ENCODE peak calls at places on chromosomes 4 and X, in four cellular contexts. P is tibial artery, M is endothelial cell, Z is mammary epithelial cell. Y is an unnamed sample.

GRCh38 chrX:50814701-50815476 is 895 bp upstream of the SHROOM4 start:
- DNase-seq in Z (peak), P (peak), M (no peak), Y (no peak)

GRCh38 chr4:31175242-31175910 is 455.2 kb downstream of the PCDH7 start:
- DNase-seq in M (no peak), P (no peak), Z (peak), Y (no peak)

GRCh38 chrX:20521245-20521644 is 254.5 kb upstream of the RPS6KA3 start:
- DNase-seq in Z (peak), P (no peak), M (no peak), Y (no peak)

GRCh38 chr4:145524535-145524934 is 42.9 kb downstream of the SMAD1 start:
- DNase-seq in Z (no peak), P (no peak), M (no peak), Y (no peak)

GRCh38 chr4:183335369-183335940 is 13.2 kb upstream of the CLDN24 start:
- DNase-seq in M (no peak), P (no peak), Z (peak), Y (no peak)

GRCh38 chr4:8272472-8273428 is 3.2 kb downstream of the HTRA3 start:
- DNase-seq in P (no peak), M (no peak), Z (no peak), Y (no peak)

GRCh38 chrX:130246084-130246483 is 22.6 kb downstream of the ZNF280C start:
- DNase-seq in M (no peak), Z (no peak), P (no peak), Y (no peak)

GRCh38 chr4:101337688-101338087 is 9.6 kb downstream of the PPP3CA start:
- DNase-seq in Z (peak), M (no peak), P (no peak), Y (no peak)

GRCh38 chrX:11109968-11110367 is 1.2 kb upstream of the HCCS start:
- DNase-seq in M (no peak), P (no peak), Z (no peak), Y (no peak)

GRCh38 chrX:53312946-53313745 is 31.8 kb upstream of the IQSEC2 start:
- DNase-seq in Z (peak), M (peak), P (peak), Y (peak)

GRCh38 chrX:139120760-139121159 is 409.2 kb upstream of the FGF13 start:
- DNase-seq in M (no peak), P (no peak), Z (peak), Y (no peak)

GRCh38 chr4:150315691-150316090 is 237.4 kb downstream of the DCLK2 start:
- DNase-seq in Z (no peak), P (no peak), M (no peak), Y (no peak)

GRCh38 chr4:60682901-60683300 is 517.2 kb upstream of the ADGRL3 start:
- DNase-seq in M (no peak), Z (no peak), P (no peak), Y (no peak)

GRCh38 chr4:80986021-80986420 is 44.5 kb upstream of the BMP3 start:
- DNase-seq in Z (no peak), P (no peak), M (no peak), Y (no peak)

GRCh38 chrX:66163849-66164401 is at the start of gene HEPH:
- DNase-seq in M (peak), Z (peak), P (no peak), Y (peak)

GRCh38 chr4:63919636-63920365 is 489.4 kb downstream of the TECRL start:
- DNase-seq in Z (no peak), P (no peak), M (no peak), Y (no peak)

GRCh38 chr4:146976145-146976544 is 30.5 kb upstream of the TTC29 start:
- DNase-seq in P (no peak), M (no peak), Z (no peak), Y (no peak)

GRCh38 chrX:67607436-67607835 is 63.6 kb downstream of the AR start:
- DNase-seq in M (no peak), P (no peak), Z (no peak), Y (no peak)

GRCh38 chrX:149569770-149570169 is 17.5 kb downstream of the MAGEA9B start:
- DNase-seq in M (no peak), P (no peak), Z (no peak), Y (no peak)

GRCh38 chrX:108468486-108468885 is 28.8 kb downstream of the COL4A5 start:
- DNase-seq in M (no peak), Z (no peak), P (no peak), Y (no peak)

GRCh38 chr4:186819357-186820086 is 95.9 kb upstream of the FAT1 start:
- DNase-seq in P (no peak), M (no peak), Z (no peak), Y (no peak)

GRCh38 chr4:77745792-77746191 is 73.4 kb downstream of the CNOT6L start:
- DNase-seq in P (no peak), M (no peak), Z (no peak), Y (no peak)

DNA sequence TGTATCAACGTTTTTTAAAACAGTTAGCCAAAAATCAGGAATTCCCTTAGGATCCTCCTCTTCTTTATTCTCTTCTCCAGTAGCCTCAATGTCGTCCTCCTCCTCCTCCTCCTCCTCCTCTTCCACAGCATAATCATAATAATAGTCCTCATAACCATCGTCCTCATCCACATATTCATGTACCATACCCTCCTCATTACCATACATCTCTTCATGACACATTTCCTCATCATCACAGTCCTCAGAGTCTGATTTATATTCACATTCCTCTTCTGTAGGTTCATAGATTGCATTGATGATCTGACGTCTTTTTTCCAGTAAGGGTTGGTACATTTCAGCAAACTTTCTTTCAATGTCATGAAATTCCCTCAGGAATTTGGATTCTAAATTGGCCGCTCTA is 917 bp downstream of the NAP1L2 start:
- DNase-seq in Z (peak), M (no peak), P (no peak), Y (no peak)
- TF ChIP-seq CTCF in Z (no peak), M (no peak), P (no peak), Y (no peak)

GRCh38 chrX:154380153-154380552 is 1.1 kb downstream of the EMD start:
- DNase-seq in M (no peak), Z (no peak), P (no peak), Y (no peak)

GRCh38 chrX:154378059-154378798 is 866 bp upstream of the EMD start:
- DNase-seq in P (peak), Z (no peak), M (peak), Y (no peak)

GRCh38 chrX:154379569-154379951 is 465 bp downstream of the EMD start:
- DNase-seq in M (no peak), P (no peak), Z (no peak), Y (no peak)

GRCh38 chrX:154380787-154381186 is 1.7 kb downstream of the EMD start:
- DNase-seq in M (no peak), Z (no peak), P (no peak), Y (no peak)

GRCh38 chrX:154378799-154379568 is at the start of gene EMD:
- DNase-seq in M (peak), P (peak), Z (peak), Y (peak)
- TF ChIP-seq CTCF in M (no peak), P (no peak), Z (no peak), Y (no peak)

DNA sequence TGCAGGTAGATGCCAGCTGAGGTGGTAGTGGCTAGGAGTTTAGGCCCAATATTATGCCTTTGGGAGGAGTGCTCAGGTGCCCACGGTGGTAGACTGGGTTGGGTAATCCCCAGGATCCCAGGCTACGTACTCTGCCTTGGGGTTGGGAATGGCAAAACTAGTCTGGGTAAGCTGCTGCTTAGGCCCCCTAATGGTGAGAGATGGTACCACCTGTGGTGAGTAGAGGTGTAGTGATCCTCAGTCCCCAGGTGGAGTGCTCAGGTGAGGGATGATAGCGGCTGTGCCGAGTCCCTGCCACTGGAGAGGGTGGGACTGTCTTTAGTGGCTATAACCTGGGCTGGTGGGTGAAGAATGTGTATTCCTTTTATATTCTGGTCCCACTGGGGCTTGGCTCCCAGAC is 75.2 kb downstream of the IL1RAPL2 start:
- DNase-seq in P (no peak), M (peak), Z (no peak), Y (no peak)
- TF ChIP-seq CTCF in P (no peak), M (no peak), Z (peak), Y (no peak)

DNA sequence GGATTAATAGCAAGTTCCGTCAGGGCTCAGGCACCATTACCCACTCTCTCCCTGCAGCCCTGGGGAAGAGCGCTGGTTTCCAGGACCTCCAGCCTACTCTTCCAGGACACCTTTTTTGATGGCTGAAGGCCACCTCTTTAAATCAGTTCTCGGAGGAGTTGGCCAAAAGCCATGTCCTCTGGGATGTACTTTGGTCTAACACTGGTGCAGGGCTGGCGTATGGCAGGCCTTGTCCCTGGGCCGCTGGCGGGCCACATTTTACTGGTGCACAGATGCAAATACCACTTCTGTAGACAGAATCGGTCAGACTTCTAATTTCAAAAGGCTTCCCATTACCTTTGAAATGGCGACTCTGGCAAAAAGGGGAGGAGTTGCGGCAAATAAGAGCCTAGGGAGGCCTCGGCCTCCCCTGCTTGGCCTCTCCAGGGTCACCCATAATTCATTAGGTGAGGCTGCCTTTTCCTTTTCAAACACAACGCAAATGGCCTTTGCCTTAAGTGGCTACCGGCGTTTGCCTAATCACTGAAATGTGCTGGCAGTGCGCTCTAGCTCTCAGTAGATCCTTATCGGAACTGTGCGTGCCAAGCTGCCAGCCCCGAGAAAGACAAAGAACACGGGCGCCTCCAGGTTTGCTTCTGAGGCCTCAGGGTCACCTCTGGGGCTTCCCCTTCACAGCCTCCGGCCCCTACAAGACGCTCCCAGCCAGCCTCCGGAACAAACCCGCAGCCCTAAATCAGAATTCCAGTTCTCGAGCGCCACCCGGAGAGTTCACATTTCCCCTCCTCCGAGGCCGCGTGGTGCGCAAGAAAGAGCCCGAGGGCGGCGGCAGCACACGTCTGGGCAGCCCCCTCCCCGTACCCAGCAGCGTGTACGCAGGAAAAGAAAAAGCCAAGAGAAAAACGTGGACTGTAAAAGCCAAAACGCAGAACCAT is 76.2 kb upstream of the BCOR start:
- DNase-seq in P (no peak), Z (no peak), M (peak), Y (peak)
- TF ChIP-seq CTCF in P (no peak), Z (no peak), M (no peak), Y (no peak)

GRCh38 chr4:20431422-20432014 is 179.8 kb downstream of the SLIT2 start:
- DNase-seq in M (no peak), Z (no peak), P (no peak), Y (no peak)
- TF ChIP-seq CTCF in M (no peak), Z (no peak), P (no peak), Y (no peak)

GRCh38 chr4:132596186-132596585 is 552.9 kb upstream of the PCDH10 start:
- DNase-seq in Z (no peak), P (no peak), M (no peak), Y (no peak)
- TF ChIP-seq CTCF in Z (no peak), P (no peak), M (no peak), Y (no peak)

GRCh38 chr4:127586922-127587571 is 45.7 kb upstream of the INTU start:
- DNase-seq in M (peak), Z (peak), P (no peak), Y (peak)
- TF ChIP-seq CTCF in M (peak), Z (peak), P (peak), Y (peak)

DNA sequence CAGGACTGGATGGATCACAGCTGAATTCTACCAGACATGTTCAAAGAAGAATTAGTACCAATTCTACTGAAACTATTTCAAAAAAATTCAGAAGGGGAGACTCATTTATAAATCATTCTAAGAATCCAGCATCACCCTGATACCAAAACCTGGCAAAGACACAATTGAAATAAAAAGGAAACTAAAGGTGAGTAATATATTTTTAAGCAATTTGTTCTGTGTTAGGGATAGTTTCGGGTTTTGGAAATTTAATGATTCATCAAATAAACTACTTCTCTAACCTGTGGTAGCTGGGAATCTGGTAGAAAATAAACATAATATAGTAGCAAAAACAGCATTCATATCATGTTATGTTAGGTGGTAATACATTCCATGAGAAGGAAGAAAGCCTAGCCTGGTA is 662.2 kb upstream of the BOD1L1 start:
- DNase-seq in M (no peak), P (no peak), Z (peak), Y (no peak)
- TF ChIP-seq CTCF in M (no peak), P (no peak), Z (no peak), Y (no peak)